ENCODE peak calls at places on chromosomes 6 and 20, in seven cellular contexts. C is GM23248, X is endothelial cell of umbilical vein, D is K562, L is mammary epithelial cell, B is neural progenitor cell, M is A673. K is an unnamed sample.

GRCh38 chr6:37131104-37131959 is 38.6 kb upstream of the PIM1 start:
- DNase-seq in X (peak; percentile 52), D (no peak), B (peak; percentile 55), M (no peak), L (no peak), C (peak; percentile 17), K (no peak)

GRCh38 chr6:167399051-167399387 is 74.1 kb downstream of the TTLL2 start:
- DNase-seq in B (no peak), D (no peak), M (no peak), C (no peak), X (no peak), L (no peak), K (no peak)

GRCh38 chr6:69973763-69974162 is 107.4 kb downstream of the COL19A1 start:
- DNase-seq in D (no peak), L (no peak), X (no peak), B (no peak), C (no peak), M (no peak), K (no peak)

GRCh38 chr20:41889125-41889870 is 271.1 kb upstream of the CHD6 start:
- DNase-seq in M (peak; percentile 57), D (peak; percentile 14), B (peak; percentile 18), L (no peak), X (no peak), C (no peak), K (peak; percentile 13)

GRCh38 chr6:158387036-158387435 is 74.8 kb downstream of the TULP4 start:
- DNase-seq in D (no peak), L (no peak), X (no peak), M (no peak), B (no peak), C (no peak), K (no peak)

GRCh38 chr6:106547053-106547414 is 82.3 kb downstream of the RTN4IP1 start:
- DNase-seq in B (no peak), D (no peak), M (peak; percentile 51), L (no peak), X (peak; percentile 94), C (no peak), K (no peak)

GRCh38 chr6:32107447-32107846 is 1.7 kb downstream of the TNXB start:
- DNase-seq in C (peak; percentile 62), M (peak; percentile 46), L (no peak), X (no peak), D (no peak), B (no peak), K (no peak)

GRCh38 chr20:7926323-7926722 is 13.9 kb downstream of the HAO1 start:
- DNase-seq in D (no peak), B (no peak), X (peak; percentile 77), L (no peak), M (no peak), C (no peak), K (no peak)

GRCh38 chr6:166720859-166721258 is 93.8 kb upstream of the RPS6KA2 start:
- DNase-seq in M (no peak), C (no peak), X (no peak), D (no peak), L (no peak), B (no peak), K (no peak)

GRCh38 chr6:131923356-131923755 is 27.8 kb downstream of the CCN2 start:
- DNase-seq in D (peak; percentile 65), L (peak; percentile 53), X (peak; percentile 41), C (peak; percentile 60), B (peak; percentile 85), M (peak; percentile 74), K (peak; percentile 52)

GRCh38 chr6:109687271-109687721 is 3.7 kb downstream of the AK9 start:
- DNase-seq in B (no peak), M (peak; percentile 18), X (peak; percentile 34), D (no peak), L (peak; percentile 94), C (peak; percentile 97), K (no peak)

GRCh38 chr20:39855799-39856198 is 833.2 kb downstream of the MAFB start:
- DNase-seq in X (no peak), D (no peak), C (peak; percentile 48), M (no peak), B (no peak), L (no peak), K (no peak)

GRCh38 chr6:131136021-131136847 is 967 bp downstream of the AKAP7 start:
- DNase-seq in X (peak; percentile 60), L (peak; percentile 22), M (peak; percentile 61), B (no peak), C (peak; percentile 83), D (no peak), K (no peak)

GRCh38 chr6:85169189-85169588 is 280.7 kb upstream of the NT5E start:
- DNase-seq in C (no peak), D (no peak), X (no peak), L (no peak), B (no peak), M (no peak), K (no peak)

GRCh38 chr6:30847421-30847970 is 36.8 kb upstream of the DDR1 start:
- DNase-seq in M (no peak), L (no peak), X (no peak), C (no peak), D (no peak), B (no peak), K (no peak)

GRCh38 chr6:14452567-14453527 is 335.3 kb downstream of the CD83 start:
- DNase-seq in C (no peak), B (no peak), M (no peak), L (no peak), D (peak; percentile 40), X (no peak), K (peak; percentile 94)

DNA sequence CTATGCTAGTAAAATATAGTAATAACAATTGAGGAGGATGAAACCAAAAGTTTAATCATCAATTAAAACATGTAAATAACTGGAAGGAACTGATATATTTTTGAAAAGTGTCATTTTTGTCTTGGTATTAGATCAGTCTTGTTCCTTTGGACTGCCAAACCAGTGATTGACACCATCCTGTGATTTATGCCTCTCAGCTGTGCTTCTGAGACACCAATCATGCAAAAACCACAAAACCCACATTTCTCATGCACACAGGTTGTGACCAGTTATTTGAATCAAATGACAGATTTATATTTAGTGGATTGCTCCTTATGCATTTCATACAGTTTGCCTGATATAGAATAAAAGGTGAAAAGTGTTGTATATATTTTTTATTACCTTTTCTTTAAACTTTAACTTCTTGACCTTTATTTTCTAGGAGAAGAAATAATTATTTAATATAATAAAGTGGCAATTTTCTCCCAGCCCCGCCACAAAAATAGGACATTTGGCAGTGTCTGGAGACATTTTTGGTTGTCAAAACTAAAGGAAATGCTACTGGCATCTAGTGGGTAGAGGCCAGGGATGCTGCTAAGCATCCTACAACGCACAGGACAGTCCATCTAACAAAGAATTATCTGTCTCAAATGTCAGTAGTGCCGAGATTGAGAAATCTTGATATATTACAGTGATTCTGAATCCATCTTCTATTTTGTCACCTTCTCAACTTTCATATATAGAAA is 383.6 kb downstream of the BCKDHB start:
- DNase-seq in D (no peak), L (peak; percentile 50), B (no peak), C (no peak), M (no peak), X (no peak), K (peak; percentile 9)
- TF ChIP-seq EZH2 in D (no peak), L (no peak), B (no peak), C (no peak), M (no peak), X (no peak), K (no peak)

DNA sequence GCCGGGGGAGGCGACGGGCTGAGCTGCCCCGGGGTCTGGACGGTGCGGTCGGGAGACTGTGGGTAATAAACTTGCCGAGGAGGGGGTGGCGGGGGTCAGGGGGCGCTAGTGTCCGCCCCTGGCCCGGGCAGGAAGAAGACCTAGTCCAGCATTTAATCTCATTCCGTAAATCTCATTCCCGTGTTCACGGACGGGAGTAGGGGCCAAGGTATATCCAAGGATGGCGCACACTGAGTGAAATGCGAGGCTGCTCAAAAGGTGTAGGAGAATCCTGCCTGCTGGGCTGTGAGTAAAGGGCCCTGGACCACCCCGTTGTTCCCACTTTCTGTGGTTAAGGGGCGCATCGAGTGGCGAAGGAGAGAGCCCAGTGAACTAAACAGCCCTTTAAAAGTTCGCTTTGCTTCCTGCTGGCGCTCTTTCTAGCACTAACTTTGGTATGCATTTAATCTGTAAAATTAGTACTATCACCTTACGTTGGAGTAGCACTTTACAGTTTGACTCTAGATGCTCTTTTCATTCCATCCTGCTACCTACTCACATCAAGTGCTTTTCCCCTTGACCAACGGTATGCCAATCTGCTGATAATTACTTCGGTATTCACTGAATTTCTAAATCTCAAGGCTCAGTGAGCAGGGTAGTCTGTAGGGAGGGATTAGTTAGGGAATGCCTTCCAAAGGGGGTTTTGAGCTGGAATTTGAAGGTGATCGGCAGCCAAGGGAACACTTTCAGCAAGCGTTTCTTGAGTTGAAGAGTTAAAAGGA is 730 bp downstream of the PARD6B start:
- DNase-seq in M (peak; percentile 35), C (no peak), L (peak; percentile 39), X (no peak), B (peak; percentile 85), D (no peak), K (peak; percentile 11)
- TF ChIP-seq EZH2 in M (no peak), C (no peak), L (no peak), X (peak; percentile 57), B (no peak), D (no peak), K (no peak)

GRCh38 chr20:57695940-57696339 is 13.9 kb downstream of the PMEPA1 start:
- DNase-seq in D (no peak), B (no peak), M (no peak), X (no peak), L (no peak), C (no peak), K (no peak)
- TF ChIP-seq EZH2 in D (no peak), B (no peak), M (no peak), X (no peak), L (no peak), C (no peak), K (no peak)

DNA sequence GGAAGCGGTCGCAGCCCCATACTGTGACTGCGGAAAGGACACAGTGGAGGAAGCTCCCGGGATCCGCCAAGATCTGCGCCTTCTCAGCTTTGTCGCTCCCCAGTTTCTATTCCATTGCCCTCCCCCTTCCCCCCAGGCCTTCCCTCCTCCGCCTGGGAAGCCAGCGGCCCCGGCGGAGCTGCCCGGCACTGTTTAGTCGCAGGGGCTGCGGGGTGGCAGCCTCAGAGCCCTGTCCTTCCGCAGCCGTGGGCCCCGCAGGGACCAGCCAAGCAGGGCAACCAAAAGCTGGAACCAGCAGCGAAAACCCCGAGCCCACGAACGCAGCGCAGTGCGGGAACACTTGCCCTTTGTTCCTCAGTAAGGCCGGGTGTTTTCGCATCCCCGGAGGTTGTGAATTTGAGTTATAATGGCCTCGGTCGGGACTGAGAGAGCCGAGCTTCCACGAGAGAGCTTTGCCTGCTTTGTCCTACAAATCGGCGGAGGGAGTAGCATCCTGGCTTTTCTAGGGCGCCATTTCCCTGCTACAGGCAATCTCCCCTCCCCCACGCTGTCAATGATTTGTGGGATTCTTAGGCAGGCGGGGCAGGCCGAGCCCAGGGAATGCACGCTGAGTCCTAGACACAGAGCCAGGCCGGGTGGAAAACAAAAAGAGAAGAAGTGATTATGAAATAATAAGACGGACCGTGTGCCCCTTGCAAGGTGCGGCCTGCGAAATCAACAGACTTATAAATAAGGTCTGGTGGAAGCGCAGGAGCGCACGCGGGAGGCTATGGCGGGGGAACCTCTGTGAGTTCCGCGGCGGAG is 4.0 kb upstream of the TUBB2B start:
- DNase-seq in B (peak; percentile 92), M (peak; percentile 85), X (peak; percentile 46), C (peak; percentile 88), L (peak; percentile 60), D (no peak), K (no peak)
- TF ChIP-seq EZH2 in B (peak; percentile 19), M (no peak), X (peak; percentile 88), C (no peak), L (no peak), D (peak; percentile 73), K (no peak)

GRCh38 chr6:150599199-150600002 is at the start of gene PLEKHG1:
- DNase-seq in M (peak; percentile 75), X (peak; percentile 58), C (peak; percentile 71), L (peak; percentile 77), B (peak; percentile 87), D (peak; percentile 40), K (no peak)
- TF ChIP-seq EZH2 in M (no peak), X (peak; percentile 13), C (peak; percentile 69), L (no peak), B (peak; percentile 65), D (no peak), K (no peak)